ENCODE peak calls at places on chromosomes 7 and 10, in ten cellular contexts. One of them, this sample, is unnamed. For H3K9me3, the result is how much of the 10 kb centered on the place peaks cover.

GRCh38 chr7:149856-150636 is 42.3 kb upstream of the FAM20C start:
- DNase-seq in endodermal cell: peak
- DNase-seq in hepatocyte: peak
- DNase-seq in IMR-90: no peak
- DNase-seq in astrocyte: no peak
- DNase-seq in transverse colon: peak
- DNase-seq in esophagus squamous epithelium: no peak
- DNase-seq in body of pancreas: peak
- DNase-seq in fibroblast of lung: no peak
- DNase-seq in breast epithelium: peak
- DNase-seq in this sample: no peak

GRCh38 chr10:132374176-132374575 is 22.8 kb upstream of the PWWP2B start:
- DNase-seq in esophagus squamous epithelium: no peak
- DNase-seq in fibroblast of lung: no peak
- DNase-seq in breast epithelium: peak
- DNase-seq in astrocyte: no peak
- DNase-seq in body of pancreas: no peak
- DNase-seq in IMR-90: no peak
- DNase-seq in transverse colon: no peak
- DNase-seq in hepatocyte: no peak
- DNase-seq in endodermal cell: no peak
- DNase-seq in this sample: no peak

GRCh38 chr10:87622290-87623004 is 37.2 kb upstream of the PAPSS2 start:
- DNase-seq in body of pancreas: no peak
- DNase-seq in IMR-90: no peak
- DNase-seq in endodermal cell: peak
- DNase-seq in astrocyte: no peak
- DNase-seq in transverse colon: no peak
- DNase-seq in hepatocyte: no peak
- DNase-seq in esophagus squamous epithelium: no peak
- DNase-seq in fibroblast of lung: no peak
- DNase-seq in breast epithelium: no peak
- DNase-seq in this sample: no peak

GRCh38 chr7:100465702-100466311 is 1.7 kb upstream of the SPACDR start:
- DNase-seq in hepatocyte: peak
- DNase-seq in esophagus squamous epithelium: no peak
- DNase-seq in transverse colon: peak
- DNase-seq in breast epithelium: peak
- DNase-seq in body of pancreas: peak
- DNase-seq in IMR-90: peak
- DNase-seq in endodermal cell: peak
- DNase-seq in fibroblast of lung: peak
- DNase-seq in astrocyte: peak
- DNase-seq in this sample: no peak

GRCh38 chr10:77245953-77246352 is 391.7 kb downstream of the KCNMA1 start:
- DNase-seq in transverse colon: no peak
- DNase-seq in esophagus squamous epithelium: no peak
- DNase-seq in body of pancreas: no peak
- DNase-seq in IMR-90: peak
- DNase-seq in breast epithelium: no peak
- DNase-seq in fibroblast of lung: peak
- DNase-seq in hepatocyte: no peak
- DNase-seq in endodermal cell: no peak
- DNase-seq in astrocyte: peak
- DNase-seq in this sample: no peak

GRCh38 chr7:128135275-128136214 is 104.3 kb upstream of the LRRC4 start:
- DNase-seq in fibroblast of lung: peak
- DNase-seq in body of pancreas: peak
- DNase-seq in IMR-90: peak
- DNase-seq in astrocyte: peak
- DNase-seq in esophagus squamous epithelium: no peak
- DNase-seq in hepatocyte: peak
- DNase-seq in endodermal cell: peak
- DNase-seq in transverse colon: peak
- DNase-seq in breast epithelium: no peak
- DNase-seq in this sample: no peak

GRCh38 chr7:137879357-137880158 is 32.8 kb upstream of the DGKI start:
- DNase-seq in body of pancreas: no peak
- DNase-seq in transverse colon: no peak
- DNase-seq in hepatocyte: no peak
- DNase-seq in endodermal cell: peak
- DNase-seq in fibroblast of lung: no peak
- DNase-seq in esophagus squamous epithelium: no peak
- DNase-seq in astrocyte: peak
- DNase-seq in breast epithelium: no peak
- DNase-seq in IMR-90: peak
- DNase-seq in this sample: no peak

GRCh38 chr10:95264227-95265051 is 26.4 kb downstream of the PDLIM1 start:
- DNase-seq in transverse colon: no peak
- DNase-seq in breast epithelium: no peak
- DNase-seq in esophagus squamous epithelium: no peak
- DNase-seq in astrocyte: no peak
- DNase-seq in IMR-90: no peak
- DNase-seq in fibroblast of lung: no peak
- DNase-seq in endodermal cell: peak
- DNase-seq in hepatocyte: no peak
- DNase-seq in body of pancreas: no peak
- DNase-seq in this sample: no peak

GRCh38 chr7:19470031-19470430 is 238.8 kb downstream of the POLR1F start:
- DNase-seq in transverse colon: no peak
- DNase-seq in IMR-90: peak
- DNase-seq in body of pancreas: no peak
- DNase-seq in hepatocyte: no peak
- DNase-seq in breast epithelium: no peak
- DNase-seq in fibroblast of lung: peak
- DNase-seq in astrocyte: no peak
- DNase-seq in esophagus squamous epithelium: no peak
- DNase-seq in endodermal cell: no peak
- DNase-seq in this sample: peak
- H3K9me3 ChIP-seq in transverse colon: under half
- H3K9me3 ChIP-seq in IMR-90: under half
- H3K9me3 ChIP-seq in body of pancreas: under half
- H3K9me3 ChIP-seq in hepatocyte: under half
- H3K9me3 ChIP-seq in breast epithelium: under half
- H3K9me3 ChIP-seq in fibroblast of lung: under half
- H3K9me3 ChIP-seq in astrocyte: under half
- H3K9me3 ChIP-seq in esophagus squamous epithelium: under half
- H3K9me3 ChIP-seq in endodermal cell: under half
- H3K9me3 ChIP-seq in this sample: under half

GRCh38 chr7:151459726-151460473 is 20.0 kb upstream of the CRYGN start:
- DNase-seq in hepatocyte: peak
- DNase-seq in fibroblast of lung: peak
- DNase-seq in breast epithelium: peak
- DNase-seq in IMR-90: peak
- DNase-seq in esophagus squamous epithelium: no peak
- DNase-seq in astrocyte: peak
- DNase-seq in body of pancreas: peak
- DNase-seq in transverse colon: peak
- DNase-seq in endodermal cell: peak
- DNase-seq in this sample: peak
- TF ChIP-seq CTCF in hepatocyte: peak
- TF ChIP-seq CTCF in fibroblast of lung: peak
- TF ChIP-seq CTCF in breast epithelium: peak
- TF ChIP-seq CTCF in IMR-90: peak
- TF ChIP-seq CTCF in esophagus squamous epithelium: peak
- TF ChIP-seq CTCF in astrocyte: no peak
- TF ChIP-seq CTCF in body of pancreas: peak
- TF ChIP-seq CTCF in transverse colon: no peak
- TF ChIP-seq CTCF in endodermal cell: no peak
- TF ChIP-seq CTCF in this sample: peak

GRCh38 chr10:89644691-89644966 is 413 bp downstream of the PANK1 start:
- DNase-seq in esophagus squamous epithelium: no peak
- DNase-seq in breast epithelium: no peak
- DNase-seq in IMR-90: no peak
- DNase-seq in body of pancreas: no peak
- DNase-seq in astrocyte: no peak
- DNase-seq in fibroblast of lung: no peak
- DNase-seq in transverse colon: no peak
- DNase-seq in hepatocyte: no peak
- DNase-seq in endodermal cell: no peak
- DNase-seq in this sample: no peak

GRCh38 chr10:89643431-89643811 is 1.6 kb downstream of the PANK1 start:
- DNase-seq in breast epithelium: no peak
- DNase-seq in hepatocyte: no peak
- DNase-seq in fibroblast of lung: no peak
- DNase-seq in endodermal cell: no peak
- DNase-seq in body of pancreas: no peak
- DNase-seq in transverse colon: no peak
- DNase-seq in IMR-90: no peak
- DNase-seq in esophagus squamous epithelium: no peak
- DNase-seq in astrocyte: no peak
- DNase-seq in this sample: no peak

GRCh38 chr10:89643812-89644690 is 991 bp downstream of the PANK1 start:
- DNase-seq in fibroblast of lung: peak
- DNase-seq in IMR-90: peak
- DNase-seq in esophagus squamous epithelium: peak
- DNase-seq in transverse colon: peak
- DNase-seq in endodermal cell: peak
- DNase-seq in body of pancreas: peak
- DNase-seq in astrocyte: peak
- DNase-seq in breast epithelium: no peak
- DNase-seq in hepatocyte: peak
- DNase-seq in this sample: peak

GRCh38 chr10:89640242-89640641 is 4.8 kb downstream of the PANK1 start:
- DNase-seq in esophagus squamous epithelium: no peak
- DNase-seq in body of pancreas: no peak
- DNase-seq in endodermal cell: no peak
- DNase-seq in astrocyte: no peak
- DNase-seq in fibroblast of lung: no peak
- DNase-seq in breast epithelium: no peak
- DNase-seq in transverse colon: no peak
- DNase-seq in IMR-90: no peak
- DNase-seq in hepatocyte: peak
- DNase-seq in this sample: no peak

DNA sequence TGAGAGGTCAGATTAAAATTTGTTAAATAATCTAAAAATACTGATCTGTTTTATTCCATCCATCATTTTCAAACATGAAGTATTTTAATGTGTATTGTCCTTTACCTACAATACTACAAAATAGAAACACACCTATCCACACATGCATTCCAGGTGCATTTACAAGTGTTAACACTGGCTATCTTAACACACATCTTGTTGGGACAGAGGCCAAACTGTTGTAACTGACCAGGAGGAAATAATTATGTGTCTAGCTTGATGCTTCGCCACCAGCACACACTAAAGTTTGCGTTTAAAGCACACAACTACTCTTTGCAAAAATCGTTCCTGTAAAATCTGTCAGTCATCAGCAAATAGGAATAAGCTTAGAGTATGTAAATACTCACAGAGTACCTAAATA is 2.8 kb downstream of the PANK1 start:
- DNase-seq in breast epithelium: no peak
- DNase-seq in transverse colon: no peak
- DNase-seq in hepatocyte: no peak
- DNase-seq in fibroblast of lung: no peak
- DNase-seq in endodermal cell: no peak
- DNase-seq in astrocyte: no peak
- DNase-seq in body of pancreas: no peak
- DNase-seq in esophagus squamous epithelium: no peak
- DNase-seq in IMR-90: no peak
- DNase-seq in this sample: no peak
- H3K27ac ChIP-seq in breast epithelium: no peak
- H3K27ac ChIP-seq in transverse colon: no peak
- H3K27ac ChIP-seq in hepatocyte: peak
- H3K27ac ChIP-seq in fibroblast of lung: no peak
- H3K27ac ChIP-seq in endodermal cell: no peak
- H3K27ac ChIP-seq in astrocyte: no peak
- H3K27ac ChIP-seq in body of pancreas: no peak
- H3K27ac ChIP-seq in esophagus squamous epithelium: no peak
- H3K27ac ChIP-seq in IMR-90: no peak
- H3K27ac ChIP-seq in this sample: no peak

GRCh38 chr10:124273141-124273540 is 145.6 kb downstream of the OAT start:
- DNase-seq in IMR-90: no peak
- DNase-seq in fibroblast of lung: no peak
- DNase-seq in hepatocyte: no peak
- DNase-seq in astrocyte: no peak
- DNase-seq in esophagus squamous epithelium: no peak
- DNase-seq in transverse colon: no peak
- DNase-seq in endodermal cell: no peak
- DNase-seq in body of pancreas: no peak
- DNase-seq in breast epithelium: no peak
- DNase-seq in this sample: no peak
- H3K9me3 ChIP-seq in IMR-90: under half
- H3K9me3 ChIP-seq in fibroblast of lung: under half
- H3K9me3 ChIP-seq in hepatocyte: under half
- H3K9me3 ChIP-seq in astrocyte: under half
- H3K9me3 ChIP-seq in esophagus squamous epithelium: under half
- H3K9me3 ChIP-seq in transverse colon: under half
- H3K9me3 ChIP-seq in endodermal cell: under half
- H3K9me3 ChIP-seq in body of pancreas: under half
- H3K9me3 ChIP-seq in breast epithelium: under half
- H3K9me3 ChIP-seq in this sample: under half

GRCh38 chr7:103068429-103069403 is 5.9 kb downstream of the FBXL13 start:
- DNase-seq in fibroblast of lung: no peak
- DNase-seq in endodermal cell: no peak
- DNase-seq in breast epithelium: no peak
- DNase-seq in body of pancreas: peak
- DNase-seq in hepatocyte: no peak
- DNase-seq in esophagus squamous epithelium: no peak
- DNase-seq in astrocyte: no peak
- DNase-seq in transverse colon: no peak
- DNase-seq in IMR-90: no peak
- DNase-seq in this sample: no peak

GRCh38 chr7:103063895-103064294 is 10.7 kb downstream of the FBXL13 start:
- DNase-seq in hepatocyte: no peak
- DNase-seq in body of pancreas: no peak
- DNase-seq in endodermal cell: no peak
- DNase-seq in astrocyte: no peak
- DNase-seq in breast epithelium: no peak
- DNase-seq in transverse colon: no peak
- DNase-seq in esophagus squamous epithelium: no peak
- DNase-seq in fibroblast of lung: no peak
- DNase-seq in IMR-90: no peak
- DNase-seq in this sample: no peak

GRCh38 chr7:103071000-103071399 is 3.6 kb downstream of the FBXL13 start:
- DNase-seq in endodermal cell: no peak
- DNase-seq in fibroblast of lung: no peak
- DNase-seq in breast epithelium: no peak
- DNase-seq in hepatocyte: no peak
- DNase-seq in transverse colon: no peak
- DNase-seq in esophagus squamous epithelium: no peak
- DNase-seq in IMR-90: no peak
- DNase-seq in body of pancreas: no peak
- DNase-seq in astrocyte: no peak
- DNase-seq in this sample: no peak

GRCh38 chr7:103065666-103066065 is 8.9 kb downstream of the FBXL13 start:
- DNase-seq in breast epithelium: no peak
- DNase-seq in hepatocyte: peak
- DNase-seq in transverse colon: peak
- DNase-seq in fibroblast of lung: peak
- DNase-seq in endodermal cell: peak
- DNase-seq in esophagus squamous epithelium: no peak
- DNase-seq in IMR-90: peak
- DNase-seq in body of pancreas: peak
- DNase-seq in astrocyte: no peak
- DNase-seq in this sample: no peak
- TF ChIP-seq CTCF in breast epithelium: no peak
- TF ChIP-seq CTCF in hepatocyte: peak
- TF ChIP-seq CTCF in transverse colon: peak
- TF ChIP-seq CTCF in fibroblast of lung: peak
- TF ChIP-seq CTCF in endodermal cell: peak
- TF ChIP-seq CTCF in esophagus squamous epithelium: peak
- TF ChIP-seq CTCF in IMR-90: peak
- TF ChIP-seq CTCF in body of pancreas: peak
- TF ChIP-seq CTCF in astrocyte: peak
- TF ChIP-seq CTCF in this sample: peak